ENCODE peak calls at places on chromosomes 4 and X, in six cellular contexts. One of them, this sample, is unnamed.
A peak's percentile ranks its signal among the peaks of the same experiment; 100 is the strongest.

GRCh38 chr4:85787133-85787532 is 312.2 kb downstream of the ARHGAP24 start:
- DNase-seq in fibroblast of lung: peak; percentile 82
- DNase-seq in astrocyte: peak; percentile 77
- DNase-seq in GM13976: no peak
- DNase-seq in fibroblast of pulmonary artery: peak; percentile 88
- DNase-seq in tibial nerve: no peak
- DNase-seq in this sample: peak; percentile 78

GRCh38 chrX:101260435-101260834 is 30.7 kb downstream of the TAF7L start:
- DNase-seq in tibial nerve: no peak
- DNase-seq in fibroblast of lung: no peak
- DNase-seq in GM13976: peak; percentile 18
- DNase-seq in astrocyte: no peak
- DNase-seq in fibroblast of pulmonary artery: peak; percentile 9
- DNase-seq in this sample: peak; percentile 8

GRCh38 chr4:106266201-106266600 is 49.8 kb downstream of the TBCK start:
- DNase-seq in fibroblast of pulmonary artery: peak; percentile 82
- DNase-seq in GM13976: peak; percentile 17
- DNase-seq in fibroblast of lung: peak; percentile 50
- DNase-seq in tibial nerve: no peak
- DNase-seq in astrocyte: peak; percentile 35
- DNase-seq in this sample: peak; percentile 70

GRCh38 chrX:39518451-39519212 is 579.1 kb downstream of the BCOR start:
- DNase-seq in astrocyte: peak; percentile 12
- DNase-seq in fibroblast of lung: peak; percentile 13
- DNase-seq in fibroblast of pulmonary artery: peak; percentile 0
- DNase-seq in GM13976: no peak
- DNase-seq in tibial nerve: no peak
- DNase-seq in this sample: no peak

GRCh38 chr4:876780-877179 is 50.9 kb upstream of the CPLX1 start:
- DNase-seq in GM13976: no peak
- DNase-seq in fibroblast of lung: no peak
- DNase-seq in fibroblast of pulmonary artery: no peak
- DNase-seq in tibial nerve: no peak
- DNase-seq in astrocyte: no peak
- DNase-seq in this sample: no peak

GRCh38 chr4:123741906-123742305 is 345.3 kb downstream of the SPRY1 start:
- DNase-seq in fibroblast of lung: peak; percentile 35
- DNase-seq in fibroblast of pulmonary artery: peak; percentile 82
- DNase-seq in GM13976: no peak
- DNase-seq in astrocyte: peak; percentile 16
- DNase-seq in tibial nerve: no peak
- DNase-seq in this sample: no peak

GRCh38 chrX:124725467-124725866 is 379.1 kb downstream of the SH2D1A start:
- DNase-seq in fibroblast of lung: no peak
- DNase-seq in astrocyte: no peak
- DNase-seq in GM13976: no peak
- DNase-seq in fibroblast of pulmonary artery: no peak
- DNase-seq in tibial nerve: no peak
- DNase-seq in this sample: no peak

GRCh38 chrX:68995386-68995779 is 166.6 kb downstream of the EFNB1 start:
- DNase-seq in fibroblast of lung: no peak
- DNase-seq in tibial nerve: no peak
- DNase-seq in astrocyte: no peak
- DNase-seq in GM13976: no peak
- DNase-seq in fibroblast of pulmonary artery: no peak
- DNase-seq in this sample: no peak

GRCh38 chrX:148611993-148612392 is 111.6 kb downstream of the AFF2 start:
- DNase-seq in GM13976: no peak
- DNase-seq in astrocyte: no peak
- DNase-seq in fibroblast of lung: no peak
- DNase-seq in tibial nerve: no peak
- DNase-seq in fibroblast of pulmonary artery: no peak
- DNase-seq in this sample: no peak

GRCh38 chr4:159480826-159481225 is 377.9 kb downstream of the RAPGEF2 start:
- DNase-seq in GM13976: no peak
- DNase-seq in astrocyte: no peak
- DNase-seq in tibial nerve: no peak
- DNase-seq in fibroblast of lung: no peak
- DNase-seq in fibroblast of pulmonary artery: no peak
- DNase-seq in this sample: no peak

GRCh38 chr4:187171731-187172339 is 448.2 kb upstream of the FAT1 start:
- DNase-seq in tibial nerve: no peak
- DNase-seq in fibroblast of pulmonary artery: peak; percentile 4
- DNase-seq in GM13976: no peak
- DNase-seq in fibroblast of lung: peak; percentile 55
- DNase-seq in astrocyte: peak; percentile 45
- DNase-seq in this sample: no peak

GRCh38 chr4:577499-578450 is 1.7 kb upstream of the TMEM271 start:
- DNase-seq in fibroblast of pulmonary artery: no peak
- DNase-seq in fibroblast of lung: peak; percentile 36
- DNase-seq in GM13976: peak; percentile 48
- DNase-seq in tibial nerve: no peak
- DNase-seq in astrocyte: peak; percentile 8
- DNase-seq in this sample: peak; percentile 1

GRCh38 chrX:4670606-4671005 is 957.2 kb upstream of the PRKX start:
- DNase-seq in GM13976: no peak
- DNase-seq in fibroblast of pulmonary artery: no peak
- DNase-seq in fibroblast of lung: no peak
- DNase-seq in tibial nerve: no peak
- DNase-seq in astrocyte: no peak
- DNase-seq in this sample: no peak

GRCh38 chr4:7108046-7108625 is 40.3 kb upstream of the GRPEL1 start:
- DNase-seq in tibial nerve: no peak
- DNase-seq in fibroblast of lung: no peak
- DNase-seq in GM13976: peak; percentile 10
- DNase-seq in fibroblast of pulmonary artery: no peak
- DNase-seq in astrocyte: no peak
- DNase-seq in this sample: no peak

GRCh38 chrX:115013705-115014104 is 3.7 kb downstream of the IL13RA2 start:
- DNase-seq in astrocyte: no peak
- DNase-seq in fibroblast of pulmonary artery: peak; percentile 79
- DNase-seq in fibroblast of lung: peak; percentile 6
- DNase-seq in tibial nerve: no peak
- DNase-seq in GM13976: no peak
- DNase-seq in this sample: peak; percentile 2

GRCh38 chr4:26081795-26082498 is 167.9 kb downstream of the SMIM20 start:
- DNase-seq in tibial nerve: no peak
- DNase-seq in GM13976: no peak
- DNase-seq in astrocyte: peak; percentile 23
- DNase-seq in fibroblast of lung: peak; percentile 49
- DNase-seq in fibroblast of pulmonary artery: peak; percentile 63
- DNase-seq in this sample: peak; percentile 34

GRCh38 chr4:173500841-173501591 is 29.0 kb downstream of the HAND2 start:
- DNase-seq in tibial nerve: no peak
- DNase-seq in fibroblast of lung: no peak
- DNase-seq in astrocyte: no peak
- DNase-seq in GM13976: no peak
- DNase-seq in fibroblast of pulmonary artery: no peak
- DNase-seq in this sample: no peak

GRCh38 chr4:74005528-74005927 is 7.1 kb upstream of the CXCL5 start:
- DNase-seq in GM13976: no peak
- DNase-seq in fibroblast of pulmonary artery: peak; percentile 25
- DNase-seq in tibial nerve: no peak
- DNase-seq in astrocyte: no peak
- DNase-seq in fibroblast of lung: no peak
- DNase-seq in this sample: no peak

GRCh38 chr4:127622923-127623754 is 9.6 kb upstream of the INTU start:
- DNase-seq in astrocyte: peak; percentile 25
- DNase-seq in GM13976: peak; percentile 31
- DNase-seq in tibial nerve: no peak
- DNase-seq in fibroblast of lung: peak; percentile 60
- DNase-seq in fibroblast of pulmonary artery: no peak
- DNase-seq in this sample: no peak

GRCh38 chrX:149647505-149647904 is 15.9 kb upstream of the TMEM185A start:
- DNase-seq in fibroblast of lung: no peak
- DNase-seq in tibial nerve: no peak
- DNase-seq in GM13976: no peak
- DNase-seq in astrocyte: no peak
- DNase-seq in fibroblast of pulmonary artery: no peak
- DNase-seq in this sample: no peak

GRCh38 chrX:149639568-149639967 is 8.0 kb upstream of the TMEM185A start:
- DNase-seq in fibroblast of pulmonary artery: no peak
- DNase-seq in GM13976: no peak
- DNase-seq in tibial nerve: no peak
- DNase-seq in astrocyte: no peak
- DNase-seq in fibroblast of lung: no peak
- DNase-seq in this sample: no peak

GRCh38 chrX:149641432-149641831 is 9.8 kb upstream of the TMEM185A start:
- DNase-seq in GM13976: no peak
- DNase-seq in tibial nerve: no peak
- DNase-seq in fibroblast of pulmonary artery: no peak
- DNase-seq in fibroblast of lung: no peak
- DNase-seq in astrocyte: no peak
- DNase-seq in this sample: no peak

GRCh38 chrX:149641832-149642231 is 10.2 kb upstream of the TMEM185A start:
- DNase-seq in GM13976: no peak
- DNase-seq in fibroblast of lung: no peak
- DNase-seq in astrocyte: no peak
- DNase-seq in tibial nerve: no peak
- DNase-seq in fibroblast of pulmonary artery: no peak
- DNase-seq in this sample: no peak

DNA sequence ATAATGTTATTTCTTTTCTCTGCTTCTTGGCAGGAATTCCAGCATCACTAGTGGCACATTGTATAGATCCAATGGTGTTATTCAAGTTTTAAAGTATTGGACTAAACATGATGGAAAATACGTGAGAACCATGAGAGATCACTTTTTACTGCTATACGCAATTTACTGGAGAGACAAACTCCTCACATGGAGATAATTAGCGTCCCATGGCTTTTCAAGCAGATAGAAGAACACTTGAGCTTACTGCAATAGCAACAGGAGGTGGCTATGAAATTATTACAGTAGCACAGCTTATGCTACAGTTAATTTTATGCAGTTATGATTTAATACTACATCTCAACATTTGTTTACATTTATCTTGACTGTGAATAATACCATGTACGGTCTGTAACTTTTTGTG is 11.9 kb upstream of the TMEM185A start:
- DNase-seq in GM13976: no peak
- DNase-seq in tibial nerve: no peak
- DNase-seq in astrocyte: no peak
- DNase-seq in fibroblast of lung: no peak
- DNase-seq in fibroblast of pulmonary artery: no peak
- DNase-seq in this sample: no peak
- TF ChIP-seq CTCF in GM13976: no peak
- TF ChIP-seq CTCF in tibial nerve: no peak
- TF ChIP-seq CTCF in astrocyte: no peak
- TF ChIP-seq CTCF in fibroblast of lung: no peak
- TF ChIP-seq CTCF in fibroblast of pulmonary artery: no peak
- TF ChIP-seq CTCF in this sample: no peak

DNA sequence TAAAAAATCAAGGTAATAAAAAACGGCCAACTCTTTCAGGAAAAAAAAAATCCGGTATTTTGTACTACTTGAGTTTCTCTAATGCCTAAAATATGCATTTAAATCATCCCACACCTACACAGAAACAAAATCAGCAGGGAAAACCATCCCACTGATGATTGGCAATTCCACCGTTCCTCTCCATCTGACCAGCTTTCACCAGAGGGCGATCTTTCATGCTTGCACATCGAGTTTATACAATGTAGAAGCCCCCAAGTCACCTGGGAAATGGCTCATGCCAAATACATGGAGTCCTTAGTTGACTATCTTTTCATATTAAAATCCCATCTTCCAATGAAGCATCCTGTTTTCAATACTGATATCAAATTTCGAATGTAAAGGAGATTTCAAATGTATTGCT is 69.2 kb downstream of the PTCHD1 start:
- DNase-seq in fibroblast of lung: no peak
- DNase-seq in astrocyte: no peak
- DNase-seq in fibroblast of pulmonary artery: no peak
- DNase-seq in tibial nerve: no peak
- DNase-seq in GM13976: no peak
- DNase-seq in this sample: no peak
- TF ChIP-seq CTCF in fibroblast of lung: no peak
- TF ChIP-seq CTCF in astrocyte: peak; percentile 8
- TF ChIP-seq CTCF in fibroblast of pulmonary artery: peak; percentile 13
- TF ChIP-seq CTCF in tibial nerve: no peak
- TF ChIP-seq CTCF in GM13976: no peak
- TF ChIP-seq CTCF in this sample: no peak

DNA sequence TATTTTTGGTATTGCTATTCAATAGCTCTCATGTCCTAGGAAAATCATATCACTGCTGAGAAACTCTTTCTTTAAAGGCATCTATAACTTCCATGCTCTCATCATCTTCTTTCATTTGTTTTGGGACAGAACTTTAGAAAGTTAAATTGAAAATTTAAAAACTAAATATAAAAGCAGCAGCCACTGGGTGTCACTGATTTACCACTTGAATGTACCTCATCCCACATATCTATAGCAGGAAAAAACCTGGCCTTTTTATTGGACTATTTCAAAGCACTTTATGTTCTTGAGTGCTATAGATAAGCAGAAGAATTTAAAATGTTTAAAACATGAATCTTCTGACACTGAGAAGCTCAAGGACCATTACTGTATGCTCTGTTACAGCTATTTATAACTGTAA is 165.3 kb upstream of the TTC29 start:
- DNase-seq in astrocyte: no peak
- DNase-seq in GM13976: no peak
- DNase-seq in fibroblast of pulmonary artery: peak; percentile 64
- DNase-seq in fibroblast of lung: no peak
- DNase-seq in tibial nerve: no peak
- DNase-seq in this sample: peak; percentile 12
- TF ChIP-seq CTCF in astrocyte: peak; percentile 27
- TF ChIP-seq CTCF in GM13976: no peak
- TF ChIP-seq CTCF in fibroblast of pulmonary artery: peak; percentile 29
- TF ChIP-seq CTCF in fibroblast of lung: no peak
- TF ChIP-seq CTCF in tibial nerve: no peak
- TF ChIP-seq CTCF in this sample: peak; percentile 57

DNA sequence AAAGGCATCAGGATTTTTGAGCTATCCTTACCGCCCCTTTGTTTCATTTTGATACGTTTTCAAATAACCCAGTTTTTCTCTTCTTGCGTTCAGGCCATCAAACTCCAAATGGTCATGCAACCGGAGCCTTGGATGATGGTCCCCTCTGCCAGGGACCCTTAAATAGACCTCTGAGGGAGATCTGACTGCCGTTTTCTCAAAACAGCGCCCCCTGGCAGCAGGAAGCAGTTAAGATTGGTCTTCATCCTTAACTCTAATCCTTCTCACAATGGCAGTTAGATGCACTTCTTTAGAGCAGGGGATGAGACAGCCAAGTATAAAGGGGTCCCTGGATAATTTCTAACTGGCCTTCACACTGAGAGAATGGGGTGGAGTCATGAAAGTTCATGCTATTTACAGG is 525.0 kb upstream of the SPANXN1 start:
- DNase-seq in GM13976: no peak
- DNase-seq in fibroblast of pulmonary artery: no peak
- DNase-seq in tibial nerve: no peak
- DNase-seq in fibroblast of lung: no peak
- DNase-seq in astrocyte: no peak
- DNase-seq in this sample: no peak
- TF ChIP-seq CTCF in GM13976: no peak
- TF ChIP-seq CTCF in fibroblast of pulmonary artery: no peak
- TF ChIP-seq CTCF in tibial nerve: no peak
- TF ChIP-seq CTCF in fibroblast of lung: no peak
- TF ChIP-seq CTCF in astrocyte: no peak
- TF ChIP-seq CTCF in this sample: no peak

DNA sequence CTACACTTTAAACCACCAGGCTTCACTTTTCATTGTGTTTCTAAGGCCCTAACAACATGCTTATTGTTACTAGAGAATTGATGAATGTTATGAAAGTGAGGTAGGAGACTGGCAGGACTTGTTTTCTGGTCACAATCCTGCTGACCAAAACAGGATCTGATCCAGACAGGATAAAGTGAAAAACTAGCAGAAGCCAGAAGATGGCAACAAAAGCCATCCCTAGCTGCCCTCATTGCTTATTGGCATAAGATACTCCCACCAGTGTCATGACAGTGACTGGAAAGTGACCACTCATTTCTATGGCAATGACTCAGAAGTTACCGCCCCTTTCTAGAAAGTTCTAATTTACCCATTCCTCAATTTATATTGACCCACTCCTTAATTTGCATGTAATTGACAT is 29.9 kb upstream of the FGG start:
- DNase-seq in tibial nerve: no peak
- DNase-seq in fibroblast of pulmonary artery: no peak
- DNase-seq in astrocyte: no peak
- DNase-seq in GM13976: no peak
- DNase-seq in fibroblast of lung: no peak
- DNase-seq in this sample: no peak
- TF ChIP-seq CTCF in tibial nerve: no peak
- TF ChIP-seq CTCF in fibroblast of pulmonary artery: no peak
- TF ChIP-seq CTCF in astrocyte: no peak
- TF ChIP-seq CTCF in GM13976: no peak
- TF ChIP-seq CTCF in fibroblast of lung: no peak
- TF ChIP-seq CTCF in this sample: no peak

This sample was measured in HFFc6.